ENCODE peak calls at places on chromosomes 2 and 18, in five cellular contexts. One of them, this sample, is unnamed.

GRCh38 chr2:168545439-168546082 is 89.5 kb downstream of the CERS6 start:
- ATAC-seq in right lobe of liver: no peak
- ATAC-seq in K562: no peak
- ATAC-seq in HCT116: peak
- ATAC-seq in A549: peak
- ATAC-seq in this sample: peak

GRCh38 chr2:196331816-196332215 is 160.4 kb upstream of the STK17B start:
- ATAC-seq in K562: no peak
- ATAC-seq in right lobe of liver: no peak
- ATAC-seq in HCT116: no peak
- ATAC-seq in A549: no peak
- ATAC-seq in this sample: no peak

GRCh38 chr2:105820691-105821090 is 76.0 kb downstream of the NCK2 start:
- ATAC-seq in right lobe of liver: peak
- ATAC-seq in A549: no peak
- ATAC-seq in K562: no peak
- ATAC-seq in HCT116: no peak
- ATAC-seq in this sample: no peak

GRCh38 chr2:26880161-26880560 is 32.2 kb downstream of the DPYSL5 start:
- ATAC-seq in HCT116: no peak
- ATAC-seq in K562: no peak
- ATAC-seq in right lobe of liver: no peak
- ATAC-seq in A549: no peak
- ATAC-seq in this sample: no peak

GRCh38 chr2:3597567-3597966 is 2.7 kb downstream of the COLEC11 start:
- ATAC-seq in right lobe of liver: no peak
- ATAC-seq in K562: no peak
- ATAC-seq in A549: no peak
- ATAC-seq in HCT116: no peak
- ATAC-seq in this sample: no peak

GRCh38 chr2:173831312-173832229 is 133.6 kb downstream of the SP3 start:
- ATAC-seq in right lobe of liver: peak
- ATAC-seq in K562: peak
- ATAC-seq in A549: no peak
- ATAC-seq in HCT116: no peak
- ATAC-seq in this sample: peak

GRCh38 chr18:32549248-32549842 is 78.7 kb upstream of the GAREM1 start:
- ATAC-seq in A549: peak
- ATAC-seq in K562: peak
- ATAC-seq in HCT116: peak
- ATAC-seq in right lobe of liver: peak
- ATAC-seq in this sample: no peak

GRCh38 chr2:158120102-158120501 is 18.4 kb downstream of the UPP2 start:
- ATAC-seq in A549: peak
- ATAC-seq in K562: peak
- ATAC-seq in HCT116: no peak
- ATAC-seq in right lobe of liver: no peak
- ATAC-seq in this sample: no peak

GRCh38 chr2:143617803-143618415 is 488.7 kb downstream of the ARHGAP15 start:
- ATAC-seq in A549: no peak
- ATAC-seq in right lobe of liver: no peak
- ATAC-seq in K562: no peak
- ATAC-seq in HCT116: no peak
- ATAC-seq in this sample: no peak

GRCh38 chr18:49275448-49275847 is 185.0 kb downstream of the DYM start:
- ATAC-seq in K562: no peak
- ATAC-seq in right lobe of liver: no peak
- ATAC-seq in HCT116: no peak
- ATAC-seq in A549: no peak
- ATAC-seq in this sample: no peak

GRCh38 chr2:202072226-202072625 is 829 bp upstream of the KIAA2012 start:
- ATAC-seq in A549: peak
- ATAC-seq in right lobe of liver: no peak
- ATAC-seq in K562: no peak
- ATAC-seq in HCT116: peak
- ATAC-seq in this sample: no peak

GRCh38 chr18:62751341-62751821 is 36.0 kb downstream of the PHLPP1 start:
- ATAC-seq in HCT116: no peak
- ATAC-seq in A549: no peak
- ATAC-seq in K562: peak
- ATAC-seq in right lobe of liver: peak
- ATAC-seq in this sample: no peak

GRCh38 chr18:36702398-36703010 is 126.3 kb downstream of the TPGS2 start:
- ATAC-seq in A549: no peak
- ATAC-seq in K562: no peak
- ATAC-seq in HCT116: no peak
- ATAC-seq in right lobe of liver: no peak
- ATAC-seq in this sample: peak

GRCh38 chr18:45785015-45785597 is 40.4 kb upstream of the SIGLEC15 start:
- ATAC-seq in right lobe of liver: peak
- ATAC-seq in K562: no peak
- ATAC-seq in HCT116: no peak
- ATAC-seq in A549: no peak
- ATAC-seq in this sample: no peak

GRCh38 chr2:96273763-96274162 is 7.7 kb downstream of the CIAO1 start:
- ATAC-seq in A549: no peak
- ATAC-seq in right lobe of liver: no peak
- ATAC-seq in K562: no peak
- ATAC-seq in HCT116: no peak
- ATAC-seq in this sample: no peak

GRCh38 chr2:16649353-16650286 is 16.0 kb downstream of the CYRIA start:
- ATAC-seq in A549: peak
- ATAC-seq in right lobe of liver: no peak
- ATAC-seq in K562: peak
- ATAC-seq in HCT116: no peak
- ATAC-seq in this sample: no peak

GRCh38 chr2:209519271-209519670 is 95.4 kb downstream of the MAP2 start:
- ATAC-seq in K562: no peak
- ATAC-seq in A549: no peak
- ATAC-seq in HCT116: no peak
- ATAC-seq in right lobe of liver: no peak
- ATAC-seq in this sample: no peak

GRCh38 chr2:30300456-30301221 is 69.3 kb downstream of the LBH start:
- ATAC-seq in A549: peak
- ATAC-seq in right lobe of liver: peak
- ATAC-seq in HCT116: no peak
- ATAC-seq in K562: no peak
- ATAC-seq in this sample: peak

GRCh38 chr2:138500592-138501426 is 761 bp upstream of the SPOPL start:
- ATAC-seq in right lobe of liver: peak
- ATAC-seq in HCT116: peak
- ATAC-seq in K562: peak
- ATAC-seq in A549: peak
- ATAC-seq in this sample: peak

GRCh38 chr18:67043276-67043675 is 439.4 kb upstream of the CDH19 start:
- ATAC-seq in K562: no peak
- ATAC-seq in right lobe of liver: no peak
- ATAC-seq in A549: no peak
- ATAC-seq in HCT116: no peak
- ATAC-seq in this sample: no peak

GRCh38 chr18:28511421-28511821 is 334.5 kb upstream of the CDH2 start:
- ATAC-seq in HCT116: no peak
- ATAC-seq in A549: no peak
- ATAC-seq in right lobe of liver: no peak
- ATAC-seq in K562: no peak
- ATAC-seq in this sample: no peak

GRCh38 chr2:133653116-133653515 is 84.9 kb upstream of the NCKAP5 start:
- ATAC-seq in A549: no peak
- ATAC-seq in K562: no peak
- ATAC-seq in HCT116: no peak
- ATAC-seq in right lobe of liver: no peak
- ATAC-seq in this sample: no peak

GRCh38 chr2:23589739-23590138 is 204.8 kb downstream of the KLHL29 start:
- ATAC-seq in right lobe of liver: no peak
- ATAC-seq in HCT116: no peak
- ATAC-seq in K562: no peak
- ATAC-seq in A549: no peak
- ATAC-seq in this sample: no peak
- TF ChIP-seq POLR2A in right lobe of liver: no peak
- TF ChIP-seq POLR2A in HCT116: no peak
- TF ChIP-seq POLR2A in K562: no peak
- TF ChIP-seq POLR2A in A549: no peak
- TF ChIP-seq POLR2A in this sample: no peak

GRCh38 chr2:218576854-218577253 is 8.2 kb downstream of the CNOT9 start:
- ATAC-seq in A549: no peak
- ATAC-seq in HCT116: no peak
- ATAC-seq in K562: no peak
- ATAC-seq in right lobe of liver: no peak
- ATAC-seq in this sample: no peak

GRCh38 chr2:218582085-218582484 is 13.4 kb downstream of the CNOT9 start:
- ATAC-seq in K562: no peak
- ATAC-seq in HCT116: no peak
- ATAC-seq in right lobe of liver: no peak
- ATAC-seq in A549: peak
- ATAC-seq in this sample: no peak

GRCh38 chr2:218578272-218578877 is 9.7 kb downstream of the CNOT9 start:
- ATAC-seq in A549: no peak
- ATAC-seq in HCT116: no peak
- ATAC-seq in K562: no peak
- ATAC-seq in right lobe of liver: no peak
- ATAC-seq in this sample: no peak

DNA sequence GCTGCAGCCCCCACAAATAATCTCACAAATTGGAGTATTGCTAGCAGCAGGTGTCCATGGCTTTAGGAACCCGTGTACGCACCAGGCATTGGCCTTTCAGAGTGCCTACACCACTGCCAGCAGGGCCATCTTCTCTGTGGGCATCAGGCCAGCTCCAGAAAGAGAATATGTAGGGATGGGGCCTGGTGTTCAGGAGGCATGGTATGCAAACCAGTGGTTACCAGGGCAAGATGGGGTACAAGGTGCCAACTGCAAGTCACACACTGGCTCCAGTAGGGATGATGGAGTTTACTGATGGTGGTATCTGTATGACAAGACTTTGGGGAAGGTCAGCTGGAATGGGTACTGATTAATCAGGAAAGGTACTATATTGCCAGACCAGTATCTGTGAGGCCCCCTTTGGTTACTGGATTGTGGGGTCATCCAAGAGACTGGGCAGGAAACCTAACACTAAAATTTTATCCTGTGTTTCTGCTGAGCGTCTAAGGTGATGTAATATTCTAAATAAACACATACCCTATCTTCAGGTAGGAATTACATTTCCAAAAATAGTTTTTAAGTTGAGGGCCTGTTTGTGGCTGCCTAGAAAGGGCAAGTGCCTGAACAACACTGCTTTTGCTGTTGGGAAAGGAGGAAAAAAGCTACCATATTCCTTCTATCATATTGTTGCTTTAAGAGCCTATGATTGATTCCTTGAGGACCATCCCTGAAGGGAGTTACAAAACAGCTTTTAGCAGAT is 9.0 kb downstream of the CNOT9 start:
- ATAC-seq in HCT116: no peak
- ATAC-seq in K562: no peak
- ATAC-seq in right lobe of liver: no peak
- ATAC-seq in A549: no peak
- ATAC-seq in this sample: no peak
- TF ChIP-seq POLR2A in HCT116: no peak
- TF ChIP-seq POLR2A in K562: no peak
- TF ChIP-seq POLR2A in right lobe of liver: no peak
- TF ChIP-seq POLR2A in A549: no peak
- TF ChIP-seq POLR2A in this sample: no peak

GRCh38 chr2:231196592-231196991 is 1.8 kb upstream of the ARMC9 start:
- ATAC-seq in right lobe of liver: no peak
- ATAC-seq in K562: no peak
- ATAC-seq in A549: no peak
- ATAC-seq in HCT116: no peak
- ATAC-seq in this sample: no peak

GRCh38 chr2:231200805-231201474 is 2.5 kb downstream of the ARMC9 start:
- ATAC-seq in right lobe of liver: no peak
- ATAC-seq in A549: no peak
- ATAC-seq in K562: peak
- ATAC-seq in HCT116: no peak
- ATAC-seq in this sample: no peak

GRCh38 chr2:231197741-231198290 is 615 bp upstream of the ARMC9 start:
- ATAC-seq in HCT116: no peak
- ATAC-seq in K562: no peak
- ATAC-seq in A549: peak
- ATAC-seq in right lobe of liver: no peak
- ATAC-seq in this sample: no peak

GRCh38 chr2:231199219-231199618 is 788 bp downstream of the ARMC9 start:
- ATAC-seq in right lobe of liver: no peak
- ATAC-seq in A549: no peak
- ATAC-seq in K562: no peak
- ATAC-seq in HCT116: no peak
- ATAC-seq in this sample: peak

DNA sequence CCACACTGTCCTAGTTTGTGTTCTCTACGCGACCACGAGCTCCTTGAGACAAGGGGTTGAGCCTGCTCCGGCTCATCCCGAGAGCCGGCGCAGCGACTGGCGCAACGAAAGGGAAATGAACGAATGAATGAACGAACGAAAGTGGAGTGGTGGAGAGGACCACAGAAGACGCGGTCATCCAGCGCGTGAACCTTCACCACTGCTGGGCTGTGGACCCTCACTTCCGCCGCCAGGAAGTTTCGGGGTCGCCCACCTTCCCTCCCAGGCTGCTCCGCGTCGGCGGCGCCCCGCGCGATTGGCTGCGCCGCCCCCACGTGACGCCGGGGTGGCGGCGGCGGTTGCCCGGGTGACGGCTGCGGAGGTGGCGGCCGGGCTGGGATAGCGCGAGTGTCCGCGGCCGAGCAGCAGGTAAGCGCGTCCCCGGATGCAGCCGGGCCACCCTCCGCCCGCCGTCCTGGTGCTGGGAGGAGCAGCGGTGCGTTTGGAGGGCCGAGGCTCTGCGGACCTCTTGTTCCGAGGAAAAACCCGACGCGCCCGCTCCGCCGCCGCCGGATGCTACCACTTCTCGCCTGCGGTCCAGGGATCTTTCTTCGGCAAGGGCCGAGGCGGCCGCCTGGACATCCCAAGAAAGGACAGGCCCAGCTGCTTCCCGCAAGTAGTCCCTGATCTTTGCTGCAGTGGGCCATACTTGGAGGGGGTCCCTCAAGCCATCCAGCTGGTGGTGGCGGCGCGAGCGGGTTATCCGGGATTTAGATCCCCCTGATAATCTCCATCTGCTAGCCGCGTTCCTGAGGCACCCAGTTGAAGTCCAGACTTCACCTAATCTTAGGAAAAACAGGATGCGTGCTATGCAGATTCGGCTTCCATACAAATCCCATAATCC is at the start of gene ARMC9:
- ATAC-seq in K562: peak
- ATAC-seq in right lobe of liver: peak
- ATAC-seq in A549: peak
- ATAC-seq in HCT116: peak
- ATAC-seq in this sample: peak
- TF ChIP-seq POLR2A in K562: peak
- TF ChIP-seq POLR2A in right lobe of liver: peak
- TF ChIP-seq POLR2A in A549: peak
- TF ChIP-seq POLR2A in HCT116: peak
- TF ChIP-seq POLR2A in this sample: peak

DNA sequence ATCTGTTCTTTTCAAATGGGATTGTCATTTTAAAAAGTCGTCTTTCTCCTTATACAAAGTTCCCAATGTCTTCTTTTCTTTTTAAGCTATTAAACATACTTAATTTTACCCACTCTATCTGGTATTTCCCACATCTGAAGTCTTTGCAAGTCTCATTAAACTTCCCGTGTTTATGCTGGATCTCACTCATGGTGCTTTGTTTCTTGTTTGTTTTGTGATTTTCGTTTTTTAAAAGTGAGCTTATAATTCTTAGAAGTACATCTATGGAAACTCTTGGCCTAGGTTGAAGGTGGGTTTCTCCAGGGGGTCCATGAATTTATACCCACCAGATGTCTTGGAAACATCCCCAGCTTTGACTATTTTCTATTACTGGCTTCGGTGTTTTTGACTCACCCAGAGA is 208.0 kb downstream of the FAM210A start:
- ATAC-seq in K562: no peak
- ATAC-seq in A549: no peak
- ATAC-seq in right lobe of liver: no peak
- ATAC-seq in HCT116: no peak
- ATAC-seq in this sample: no peak
- TF ChIP-seq POLR2A in K562: no peak
- TF ChIP-seq POLR2A in A549: no peak
- TF ChIP-seq POLR2A in right lobe of liver: no peak
- TF ChIP-seq POLR2A in HCT116: no peak
- TF ChIP-seq POLR2A in this sample: no peak